ENCODE peak calls at places on chromosomes 5 and 9, in nine cellular contexts. T is foreskin fibroblast, N is fibroblast of pulmonary artery, W is skeletal muscle cell, Y is DND-41, A is SJSA1, S is WERI-Rb-1, C is GM12878, H is A549. G is an unnamed sample.

GRCh38 chr5:93151896-93152295 is 429.1 kb downstream of the NR2F1-AS1 start:
- DNase-seq in T (no peak), N (no peak), W (no peak), Y (no peak), A (peak; percentile 33), S (no peak), C (no peak), H (no peak), G (no peak)

GRCh38 chr5:170297589-170298462 is at the start of gene LCP2:
- DNase-seq in T (no peak), N (no peak), W (no peak), Y (peak; percentile 77), A (no peak), S (no peak), C (no peak), H (no peak), G (no peak)

GRCh38 chr5:92838253-92838652 is 742.8 kb downstream of the NR2F1-AS1 start:
- DNase-seq in T (no peak), N (peak; percentile 14), W (no peak), Y (no peak), A (no peak), S (no peak), C (no peak), H (peak; percentile 15), G (no peak)

GRCh38 chr5:140346348-140347221 is at the start of gene HBEGF:
- DNase-seq in T (peak; percentile 63), N (peak; percentile 71), W (no peak), Y (peak; percentile 65), A (peak; percentile 89), S (peak; percentile 81), C (no peak), H (peak; percentile 85), G (peak; percentile 73)

GRCh38 chr5:31781772-31782171 is 142.8 kb downstream of the PDZD2 start:
- DNase-seq in T (no peak), N (no peak), W (no peak), Y (no peak), A (no peak), S (no peak), C (no peak), H (no peak), G (no peak)

GRCh38 chr9:34463098-34463900 is 4.7 kb downstream of the DNAI1 start:
- DNase-seq in T (peak; percentile 68), N (peak; percentile 51), W (peak; percentile 71), Y (no peak), A (no peak), S (no peak), C (no peak), H (peak; percentile 18), G (no peak)

GRCh38 chr5:133425764-133426738 is 186.3 kb downstream of the FSTL4 start:
- DNase-seq in T (no peak), N (no peak), W (no peak), Y (no peak), A (no peak), S (no peak), C (no peak), H (no peak), G (no peak)

GRCh38 chr5:94347130-94347529 is 271.3 kb downstream of the KIAA0825 start:
- DNase-seq in T (no peak), N (no peak), W (no peak), Y (no peak), A (no peak), S (no peak), C (no peak), H (no peak), G (peak; percentile 3)

GRCh38 chr5:106876665-106877194 is 794.0 kb downstream of the EFNA5 start:
- DNase-seq in T (no peak), N (no peak), W (no peak), Y (peak; percentile 57), A (no peak), S (peak; percentile 25), C (no peak), H (no peak), G (peak; percentile 15)

GRCh38 chr9:71096431-71097108 is 24.9 kb downstream of the TRPM3 start:
- DNase-seq in T (no peak), N (no peak), W (no peak), Y (no peak), A (no peak), S (no peak), C (no peak), H (no peak), G (no peak)

GRCh38 chr5:61401726-61402125 is 69.7 kb downstream of the ZSWIM6 start:
- DNase-seq in T (no peak), N (peak; percentile 69), W (no peak), Y (no peak), A (no peak), S (no peak), C (no peak), H (no peak), G (no peak)

GRCh38 chr5:150122536-150123481 is 32.8 kb downstream of the PDGFRB start:
- DNase-seq in T (no peak), N (no peak), W (no peak), Y (no peak), A (no peak), S (no peak), C (no peak), H (no peak), G (no peak)

GRCh38 chr5:132747064-132747692 is at the start of gene CCNI2:
- DNase-seq in T (no peak), N (no peak), W (no peak), Y (no peak), A (no peak), S (no peak), C (no peak), H (peak; percentile 65), G (no peak)

DNA sequence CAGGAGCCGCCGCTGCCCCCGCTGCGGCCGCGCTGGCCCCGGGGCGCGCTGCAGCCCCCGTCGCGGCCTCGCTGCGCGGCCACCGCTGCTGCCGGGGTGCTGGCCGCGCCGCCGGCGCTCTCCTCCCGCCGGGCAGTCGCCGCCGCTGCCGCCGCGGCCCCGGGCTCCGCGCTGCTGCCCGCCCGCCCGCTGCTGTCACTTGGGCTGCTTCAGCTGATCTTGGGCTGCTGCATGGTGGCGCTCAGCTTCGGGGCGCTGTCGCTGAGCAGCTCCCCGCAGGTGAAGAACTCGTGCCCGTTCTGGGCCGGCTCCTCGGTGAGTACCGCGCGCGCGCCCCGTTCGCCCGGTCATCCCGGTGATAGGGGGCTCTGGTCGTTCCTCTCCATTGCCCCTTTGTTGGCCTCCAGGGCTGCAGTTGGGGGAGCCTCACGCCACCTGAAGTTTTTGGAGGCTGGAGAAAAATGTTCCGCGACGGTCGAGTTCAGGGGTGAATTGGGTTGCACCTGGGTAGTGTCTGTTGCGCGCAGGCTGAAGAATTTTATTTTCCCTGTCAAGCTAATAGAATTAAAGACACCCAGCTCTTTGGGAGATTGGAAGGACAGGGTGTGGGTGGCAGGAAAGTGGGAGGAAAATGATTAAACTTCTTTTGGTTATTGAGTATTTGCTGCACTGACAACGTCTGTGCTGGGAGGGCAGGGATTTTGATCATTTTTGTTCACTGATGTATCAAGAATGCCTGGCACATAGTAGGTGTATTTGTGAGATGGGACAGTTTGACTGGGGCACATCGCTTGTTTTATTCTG is 596 bp downstream of the ENTREP1 start:
- DNase-seq in T (no peak), N (no peak), W (no peak), Y (no peak), A (no peak), S (peak; percentile 19), C (no peak), H (peak; percentile 14), G (peak; percentile 26)
- H3K4me3 ChIP-seq in T (no peak overlapping the region), N (peak overlapping the region; percentile 24), W (peak overlapping the region; percentile 42), Y (no peak overlapping the region), A (no peak overlapping the region), S (peak overlapping the region; percentile 38), C (no peak overlapping the region), H (peak overlapping the region; percentile 51), G (peak overlapping the region; percentile 54)

DNA sequence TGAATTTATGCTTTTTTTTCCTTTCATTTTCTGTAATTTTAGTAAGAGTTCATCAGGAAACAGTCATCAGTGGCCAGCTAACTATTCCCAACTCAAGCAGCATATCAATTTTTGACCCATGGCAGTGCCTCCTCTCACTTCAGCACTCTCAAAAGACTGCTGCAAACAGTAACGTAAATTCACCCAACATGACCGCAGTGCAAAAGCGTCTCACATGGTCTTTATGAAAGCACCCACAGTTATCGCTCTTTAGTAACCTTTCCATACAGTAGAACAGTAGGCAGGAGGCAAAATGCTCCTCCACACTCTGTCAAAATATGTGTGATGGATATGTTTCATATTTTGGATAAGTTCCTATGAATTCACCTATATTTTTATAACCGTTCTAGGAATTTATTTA is 48.6 kb downstream of the PARP8 start:
- DNase-seq in T (no peak), N (no peak), W (no peak), Y (no peak), A (no peak), S (no peak), C (no peak), H (no peak), G (no peak)
- H3K4me3 ChIP-seq in T (no peak overlapping the region), N (no peak overlapping the region), W (no peak overlapping the region), Y (no peak overlapping the region), A (no peak overlapping the region), S (no peak overlapping the region), C (no peak overlapping the region), H (no peak overlapping the region), G (no peak overlapping the region)

DNA sequence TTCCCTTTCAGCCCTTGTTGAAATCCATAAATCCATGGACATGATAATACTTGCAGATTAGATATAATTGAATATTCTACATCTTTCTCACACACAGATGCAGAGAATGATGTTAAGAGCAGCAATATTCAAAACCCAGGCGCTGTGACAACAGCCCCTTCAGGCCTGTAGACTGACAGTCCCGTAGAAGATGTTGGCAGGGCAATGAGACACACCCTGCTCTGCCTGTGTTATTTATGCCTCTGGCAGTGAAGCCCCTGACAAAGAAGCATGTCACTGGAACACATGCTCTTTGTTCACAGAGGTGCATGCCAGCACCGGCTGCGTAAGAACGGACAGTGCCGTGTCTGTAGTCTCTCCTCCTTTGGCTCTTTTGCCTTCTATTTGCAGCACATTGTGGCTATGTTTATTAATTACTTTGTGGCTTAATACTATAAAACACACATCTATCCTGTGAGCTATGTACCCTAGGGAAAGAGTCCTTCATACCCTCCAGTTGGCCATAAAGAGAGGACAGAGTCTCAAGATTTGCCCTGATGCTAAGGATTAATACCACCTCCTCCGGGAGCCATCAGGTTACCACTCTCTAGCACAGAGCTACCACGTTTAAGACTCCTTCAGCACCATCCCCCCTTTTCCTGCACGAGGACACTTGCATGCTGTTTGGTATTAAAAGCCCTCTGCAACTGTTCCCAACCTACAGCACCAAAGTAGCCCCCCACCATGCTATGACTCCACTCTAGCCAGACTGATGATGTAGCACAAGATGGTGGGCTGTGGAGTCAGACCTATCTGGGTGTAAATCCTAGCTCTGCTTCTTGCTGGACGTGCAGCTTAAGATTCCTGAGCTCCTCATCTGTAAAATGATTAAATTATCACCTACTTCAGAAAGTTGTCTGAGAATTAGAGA is 2.0 kb upstream of the ANP32B start:
- DNase-seq in T (no peak), N (no peak), W (no peak), Y (no peak), A (no peak), S (peak; percentile 38), C (no peak), H (no peak), G (peak; percentile 57)
- H3K4me3 ChIP-seq in T (no peak overlapping the region), N (no peak overlapping the region), W (no peak overlapping the region), Y (no peak overlapping the region), A (no peak overlapping the region), S (peak overlapping the region; percentile 88), C (no peak overlapping the region), H (no peak overlapping the region), G (no peak overlapping the region)

DNA sequence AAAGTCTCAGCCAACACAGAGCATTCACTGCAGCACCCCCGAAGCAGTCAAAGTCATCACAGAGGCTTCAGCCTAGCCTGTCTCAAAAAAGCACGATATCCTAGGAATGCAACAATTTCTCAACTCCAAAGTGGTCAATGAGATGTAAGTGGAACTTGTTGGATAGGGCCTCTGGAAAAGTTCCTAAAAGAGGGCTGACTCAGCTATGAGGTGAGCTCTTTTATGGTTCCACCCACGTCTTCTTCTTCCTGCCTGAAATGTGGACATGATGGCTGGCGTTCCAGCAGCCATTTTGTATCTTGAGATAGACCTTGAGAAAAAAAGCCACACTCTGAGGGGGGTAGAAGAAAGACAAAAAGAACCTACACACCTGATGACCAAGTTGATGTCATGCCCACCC is 32.5 kb upstream of the TRIO start:
- DNase-seq in T (peak; percentile 90), N (peak; percentile 84), W (peak; percentile 89), Y (no peak), A (no peak), S (no peak), C (no peak), H (no peak), G (no peak)
- H3K4me3 ChIP-seq in T (no peak overlapping the region), N (no peak overlapping the region), W (no peak overlapping the region), Y (no peak overlapping the region), A (no peak overlapping the region), S (no peak overlapping the region), C (no peak overlapping the region), H (no peak overlapping the region), G (no peak overlapping the region)

G was measured in SJCRH30.